ENCODE peak calls at places on chromosomes 13 and 19, in six cellular contexts. W is GM23338; U is pons; T is tibial artery; D is stimulated activated CD4-positive, alpha-beta T cell treated with anti-CD3 and anti-CD28 coated beads, Interleukin-1b, Interleukin-23, amount 100 ng/mL, for 1 hour; M is T-cell. O is an unnamed sample.

GRCh38 chr13:76861859-76862258 is 24.3 kb downstream of the KCTD12 start:
- DNase-seq in M (no peak), T (no peak), W (peak), D (no peak), U (no peak), O (no peak)

GRCh38 chr13:21033224-21033855 is 28.0 kb downstream of the LATS2 start:
- DNase-seq in M (no peak), W (no peak), U (peak), D (no peak), T (peak), O (no peak)

GRCh38 chr19:9883764-9884163 is 48.6 kb downstream of the PIN1 start:
- DNase-seq in U (no peak), T (no peak), W (no peak), M (no peak), D (no peak), O (no peak)

GRCh38 chr19:51742736-51743288 is 8.9 kb downstream of the FPR1 start:
- DNase-seq in W (no peak), T (no peak), U (peak), D (no peak), M (no peak), O (no peak)

GRCh38 chr13:20824762-20825161 is 51.0 kb upstream of the EEF1AKMT1 start:
- DNase-seq in D (no peak), T (no peak), U (no peak), M (no peak), W (peak), O (no peak)

GRCh38 chr13:110132178-110132975 is 174.6 kb downstream of the COL4A1 start:
- DNase-seq in W (no peak), M (no peak), D (no peak), U (no peak), T (no peak), O (no peak)

GRCh38 chr13:19818223-19818842 is 35.6 kb upstream of the PSPC1 start:
- DNase-seq in T (no peak), W (peak), M (peak), D (no peak), U (no peak), O (no peak)

GRCh38 chr19:6056801-6057650 is 53.3 kb downstream of the RFX2 start:
- DNase-seq in W (peak), D (no peak), U (peak), M (no peak), T (peak), O (peak)

GRCh38 chr13:49341941-49342340 is 94.2 kb downstream of the CDADC1 start:
- DNase-seq in W (no peak), U (no peak), D (no peak), M (no peak), T (no peak), O (no peak)

GRCh38 chr13:19185086-19185864 is 3.7 kb upstream of the TUBA3C start:
- DNase-seq in D (no peak), W (no peak), U (no peak), T (no peak), M (no peak), O (no peak)

GRCh38 chr13:113918981-113919646 is 54.8 kb downstream of the C13orf46 start:
- DNase-seq in D (no peak), W (no peak), T (peak), U (no peak), M (no peak), O (no peak)

GRCh38 chr13:36549771-36550170 is 117.5 kb downstream of the CCNA1 start:
- DNase-seq in T (no peak), M (no peak), W (peak), D (no peak), U (no peak), O (no peak)

GRCh38 chr19:16927883-16928282 is 39.1 kb downstream of the F2RL3 start:
- DNase-seq in U (no peak), M (no peak), D (no peak), T (no peak), W (no peak), O (no peak)